ENCODE peak calls at places on chromosomes 1 and 21, in four cellular contexts. K is A549, M is HepG2, E is SK-N-SH. P is an unnamed sample.
A peak's percentile ranks its signal among the peaks of the same experiment; 100 is the strongest.

GRCh38 chr1:97904528-97904927 is 16.3 kb downstream of the DPYD start:
- DNase-seq in E (no peak), M (no peak), K (no peak), P (no peak)

GRCh38 chr1:183302452-183303324 is 115.5 kb downstream of the NMNAT2 start:
- DNase-seq in M (no peak), K (no peak), E (no peak), P (no peak)

GRCh38 chr1:220734571-220735326 is 13.4 kb upstream of the MTARC2 start:
- DNase-seq in E (no peak), M (peak; percentile 86), K (peak; percentile 74), P (no peak)

GRCh38 chr1:9160079-9160717 is 31.3 kb upstream of the GPR157 start:
- DNase-seq in E (no peak), K (no peak), M (no peak), P (no peak)

GRCh38 chr1:21926814-21927530 is 10.1 kb downstream of the HSPG2 start:
- DNase-seq in K (no peak), E (no peak), M (no peak), P (no peak)

GRCh38 chr1:81125672-81126071 is 675.1 kb upstream of the ADGRL2 start:
- DNase-seq in M (no peak), E (no peak), K (no peak), P (no peak)

GRCh38 chr1:241485554-241485992 is 34.0 kb downstream of the FH start:
- DNase-seq in E (peak; percentile 17), M (peak; percentile 25), K (peak; percentile 37), P (peak; percentile 23)

GRCh38 chr1:148264374-148265276 is 112.5 kb upstream of the NBPF11 start:
- DNase-seq in M (no peak), K (peak; percentile 99), E (no peak), P (no peak)

GRCh38 chr1:182295697-182296096 is 95.9 kb downstream of the GLUL start:
- DNase-seq in E (no peak), K (no peak), M (no peak), P (no peak)

GRCh38 chr1:69535490-69535889 is 32.2 kb upstream of the LRRC7 start:
- DNase-seq in K (no peak), E (no peak), M (no peak), P (no peak)

GRCh38 chr1:202967684-202968281 is 726 bp upstream of the CYB5R1 start:
- DNase-seq in E (peak; percentile 37), M (no peak), K (no peak), P (no peak)

GRCh38 chr1:13541435-13542215 is 27.8 kb upstream of the LRRC38 start:
- DNase-seq in K (no peak), E (no peak), M (no peak), P (no peak)

GRCh38 chr1:245591346-245592082 is 436.7 kb downstream of the KIF26B start:
- DNase-seq in K (no peak), E (peak; percentile 36), M (no peak), P (no peak)

GRCh38 chr1:231139659-231140650 is 21.9 kb upstream of the TRIM67 start:
- DNase-seq in M (peak; percentile 16), E (no peak), K (peak; percentile 88), P (no peak)

GRCh38 chr1:33182896-33183295 is 1.1 kb upstream of the TRIM62 start:
- DNase-seq in K (no peak), E (no peak), M (no peak), P (no peak)

GRCh38 chr1:5970623-5971273 is 21.5 kb downstream of the NPHP4 start:
- DNase-seq in K (no peak), M (no peak), E (no peak), P (no peak)

GRCh38 chr1:239912471-239912870 is 179.2 kb upstream of the FMN2 start:
- DNase-seq in K (no peak), E (no peak), M (no peak), P (no peak)

GRCh38 chr21:39788383-39788782 is 43.4 kb downstream of the IGSF5 start:
- DNase-seq in K (peak; percentile 72), E (peak; percentile 75), M (peak; percentile 71), P (no peak)

GRCh38 chr1:22673486-22674409 is 20.7 kb downstream of the C1QB start:
- DNase-seq in E (peak; percentile 87), K (peak; percentile 52), M (peak; percentile 12), P (no peak)

GRCh38 chr1:155124503-155125463 is 2.9 kb upstream of the EFNA1 start:
- DNase-seq in K (peak; percentile 88), M (no peak), E (no peak), P (no peak)

GRCh38 chr1:66542314-66542713 is 8.4 kb downstream of the SGIP1 start:
- DNase-seq in M (peak; percentile 62), E (no peak), K (no peak), P (no peak)

GRCh38 chr1:66540434-66541032 is 6.6 kb downstream of the SGIP1 start:
- DNase-seq in M (no peak), K (no peak), E (no peak), P (no peak)

GRCh38 chr1:66546045-66546810 is 12.3 kb downstream of the SGIP1 start:
- DNase-seq in E (no peak), M (no peak), K (no peak), P (no peak)

GRCh38 chr1:66539491-66539890 is 5.5 kb downstream of the SGIP1 start:
- DNase-seq in K (no peak), M (no peak), E (no peak), P (no peak)

GRCh38 chr1:66542811-66543767 is 9.1 kb downstream of the SGIP1 start:
- DNase-seq in K (peak; percentile 17), E (no peak), M (peak; percentile 98), P (no peak)
- TF ChIP-seq PBX3 in K (no peak), E (no peak), M (no peak), P (no peak)

DNA sequence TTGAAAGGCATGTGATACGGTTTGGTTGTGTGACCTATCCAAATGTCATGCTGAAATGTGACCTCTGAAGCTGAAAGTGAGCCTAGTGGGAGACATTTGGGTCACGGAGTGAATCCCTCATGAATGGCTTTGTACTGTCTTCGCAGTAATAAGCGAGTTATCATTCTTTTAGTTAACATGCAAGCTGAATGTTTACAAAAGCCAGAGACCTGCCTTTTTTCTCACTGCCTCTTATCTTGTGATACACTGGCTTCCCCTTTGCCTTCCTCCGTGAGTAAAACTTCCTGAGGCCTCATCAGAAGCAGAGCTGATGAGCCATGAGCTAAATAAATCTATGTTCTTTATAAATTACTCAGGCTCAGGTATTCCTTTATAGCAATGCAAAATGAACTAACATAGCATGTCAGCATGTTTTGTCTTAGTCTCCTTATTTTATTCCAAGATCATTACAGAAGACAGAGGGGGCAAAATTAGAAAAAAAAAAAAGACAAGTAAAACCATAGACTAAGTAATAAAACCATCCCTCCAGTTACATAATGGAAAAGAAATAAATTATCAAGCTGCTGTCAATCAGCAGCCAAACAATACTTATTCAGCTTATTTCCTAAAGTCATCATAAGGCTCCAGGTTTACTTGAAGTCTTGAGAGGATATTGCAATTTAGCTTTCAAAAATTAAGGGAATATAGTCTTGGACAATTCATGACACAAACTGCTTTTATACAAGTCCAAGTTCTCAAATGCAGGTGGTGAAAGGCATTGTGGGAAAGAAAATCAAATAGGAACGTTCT is 12.1 kb downstream of the RGS18 start:
- DNase-seq in K (no peak), E (no peak), M (no peak), P (no peak)
- TF ChIP-seq PBX3 in K (no peak), E (no peak), M (no peak), P (no peak)

GRCh38 chr1:116540088-116540487 is 30.7 kb downstream of the CD58 start:
- DNase-seq in M (no peak), K (no peak), E (no peak), P (no peak)

GRCh38 chr1:116534014-116534739 is 36.6 kb downstream of the CD58 start:
- DNase-seq in E (no peak), K (no peak), M (no peak), P (no peak)

GRCh38 chr1:116537898-116538297 is 32.9 kb downstream of the CD58 start:
- DNase-seq in M (no peak), K (no peak), E (no peak), P (no peak)

GRCh38 chr1:116538527-116538926 is 32.3 kb downstream of the CD58 start:
- DNase-seq in M (peak; percentile 71), E (no peak), K (peak; percentile 10), P (no peak)

GRCh38 chr1:116537439-116537838 is 33.4 kb downstream of the CD58 start:
- DNase-seq in K (peak; percentile 14), E (no peak), M (no peak), P (no peak)
- TF ChIP-seq PBX3 in K (no peak), E (no peak), M (no peak), P (no peak)

DNA sequence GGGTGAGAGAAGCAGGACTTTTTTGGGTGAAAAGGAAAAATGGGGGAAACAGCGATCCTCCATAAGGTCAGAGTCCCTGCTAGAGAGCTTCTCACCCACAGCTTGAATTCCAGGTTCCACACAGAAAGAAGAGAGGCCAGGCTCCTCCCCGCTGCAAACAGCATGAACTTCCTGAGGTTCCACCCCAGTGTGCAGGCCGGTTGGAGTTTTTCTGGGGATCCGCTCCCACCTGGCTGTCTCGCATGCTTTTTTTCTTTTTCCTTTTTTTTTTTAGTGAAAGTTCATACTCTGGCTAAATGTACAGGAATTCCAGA is 595.1 kb upstream of the ZP4 start:
- DNase-seq in M (no peak), E (no peak), K (no peak), P (no peak)
- TF ChIP-seq PBX3 in M (no peak), E (no peak), K (no peak), P (no peak)

GRCh38 chr1:237913345-237913744 is 22.6 kb upstream of the ZP4 start:
- DNase-seq in M (no peak), E (no peak), K (peak; percentile 2), P (no peak)
- TF ChIP-seq PBX3 in M (no peak), E (no peak), K (no peak), P (no peak)

DNA sequence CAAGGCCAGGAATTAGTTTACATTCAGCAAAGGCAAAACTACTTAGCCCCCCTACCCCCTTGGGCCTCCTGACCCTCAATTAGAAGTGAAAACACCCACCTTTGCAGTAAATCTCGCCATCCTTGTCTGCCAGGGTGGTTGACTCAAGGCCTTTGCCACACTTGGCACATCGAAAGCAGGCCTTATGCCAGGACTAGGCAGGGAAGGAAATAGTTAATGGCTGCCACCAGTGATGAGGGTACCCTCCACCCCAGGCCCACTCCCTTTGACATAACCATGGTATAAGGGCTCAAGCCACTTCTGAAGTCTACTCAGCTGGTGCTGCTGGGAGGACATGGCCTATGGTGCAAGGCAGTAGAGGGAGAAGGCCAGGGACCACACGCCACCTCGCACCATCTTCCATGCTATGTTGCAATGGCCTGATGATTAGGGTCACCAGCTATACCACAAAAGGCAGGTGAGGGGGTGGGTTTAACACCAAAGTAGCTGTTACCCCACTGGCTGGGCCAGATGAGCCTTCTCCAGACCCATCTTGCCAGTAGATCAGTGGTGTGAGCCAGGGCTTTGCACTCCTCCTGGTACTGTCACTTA is 16.3 kb upstream of the PHLDA3 start:
- DNase-seq in M (no peak), E (no peak), K (no peak), P (no peak)
- TF ChIP-seq PBX3 in M (no peak), E (no peak), K (no peak), P (no peak)

DNA sequence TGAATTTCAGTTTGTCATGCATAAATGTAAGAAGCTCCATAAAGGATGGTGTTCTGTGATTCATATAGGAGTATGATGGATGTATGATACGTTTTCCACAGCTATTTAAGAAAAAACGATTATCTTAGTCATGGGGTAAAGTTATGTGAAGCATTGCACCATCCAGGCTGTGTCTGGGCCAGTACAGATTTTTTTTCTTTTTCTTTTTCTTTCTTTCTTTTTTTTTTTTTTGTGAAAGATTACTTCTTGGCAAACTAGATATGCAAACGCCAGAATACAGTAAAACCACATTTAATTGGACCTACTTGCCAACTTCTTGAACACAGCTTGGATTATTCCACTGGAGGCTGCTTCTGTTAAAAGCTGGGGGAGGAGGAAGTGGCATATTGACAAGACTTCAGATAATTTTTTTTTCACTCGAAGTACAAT is 14.9 kb downstream of the ZBTB18 start:
- DNase-seq in K (no peak), M (no peak), E (no peak), P (no peak)
- TF ChIP-seq PBX3 in K (no peak), M (no peak), E (peak; percentile 74), P (no peak)

GRCh38 chr1:233295775-233296322 is 324 bp upstream of the PCNX2 start:
- DNase-seq in K (no peak), M (no peak), E (no peak), P (no peak)
- TF ChIP-seq PBX3 in K (no peak), M (no peak), E (no peak), P (no peak)

P was measured in GM12878.